ENCODE peak calls at places on chromosomes 1 and 21, in nine cellular contexts. J is GM23338, E is stomach, Z is suprapubic skin, I is K562, R is sigmoid colon, O is transverse colon, X is HCT116, Q is Panc1. V is an unnamed sample.
A peak's percentile ranks its signal among the peaks of the same experiment; 100 is the strongest.

GRCh38 chr1:227780101-227781044 is 35.1 kb upstream of the PRSS38 start:
- DNase-seq in J (no peak), R (peak; percentile 54), I (no peak), X (no peak), Z (peak; percentile 37), E (peak; percentile 22), Q (no peak), O (no peak), V (peak; percentile 69)

GRCh38 chr1:232486006-232486405 is 143.9 kb downstream of the SIPA1L2 start:
- DNase-seq in Q (no peak), E (no peak), J (no peak), R (no peak), Z (no peak), O (no peak), X (no peak), I (no peak), V (no peak)

GRCh38 chr1:192635939-192636338 is at the start of gene RGS13:
- DNase-seq in O (no peak), Q (no peak), J (no peak), I (no peak), X (no peak), R (no peak), Z (no peak), E (no peak), V (no peak)

GRCh38 chr21:15728046-15728445 is 1.7 kb upstream of the USP25 start:
- DNase-seq in E (no peak), Q (no peak), Z (no peak), O (no peak), X (no peak), J (no peak), R (no peak), I (no peak), V (no peak)

GRCh38 chr1:32953495-32953894 is 11.1 kb downstream of the RNF19B start:
- DNase-seq in E (no peak), X (no peak), O (no peak), Z (no peak), I (no peak), J (no peak), R (no peak), Q (peak; percentile 82), V (no peak)

GRCh38 chr1:171245458-171246064 is 2.7 kb upstream of the FMO1 start:
- DNase-seq in R (no peak), Q (no peak), Z (no peak), X (peak; percentile 45), E (no peak), I (peak; percentile 50), J (peak; percentile 85), O (peak; percentile 28), V (no peak)

GRCh38 chr1:193905288-193906085 is 719.1 kb upstream of the B3GALT2 start:
- DNase-seq in R (no peak), Q (no peak), I (no peak), X (no peak), O (no peak), J (no peak), Z (no peak), E (no peak), V (no peak)

GRCh38 chr1:183567584-183567983 is 22.7 kb downstream of the NCF2 start:
- DNase-seq in I (peak; percentile 65), O (peak; percentile 63), J (no peak), Z (no peak), E (peak; percentile 59), Q (no peak), X (no peak), R (no peak), V (peak; percentile 93)

GRCh38 chr1:206551985-206552325 is 44.6 kb downstream of the RASSF5 start:
- DNase-seq in J (no peak), E (no peak), I (no peak), O (peak; percentile 28), R (no peak), X (no peak), Z (no peak), Q (no peak), V (peak; percentile 80)

GRCh38 chr1:61295818-61296537 is 213.6 kb downstream of the NFIA start:
- DNase-seq in R (no peak), O (no peak), Z (no peak), X (no peak), Q (no peak), I (no peak), J (peak; percentile 57), E (no peak), V (no peak)

GRCh38 chr1:32454726-32455125 is 10.1 kb upstream of the ZBTB8B start:
- DNase-seq in I (no peak), O (no peak), Z (no peak), R (no peak), J (no peak), E (no peak), Q (no peak), X (no peak), V (no peak)

GRCh38 chr1:111045033-111045722 is 81.5 kb upstream of the LRIF1 start:
- DNase-seq in O (no peak), E (peak; percentile 76), R (no peak), Z (no peak), I (no peak), Q (no peak), X (no peak), J (no peak), V (no peak)

GRCh38 chr1:111559736-111560279 is 56.4 kb upstream of the ADORA3 start:
- DNase-seq in J (no peak), Q (no peak), E (no peak), Z (no peak), R (no peak), I (no peak), O (no peak), X (no peak), V (no peak)

GRCh38 chr1:82517586-82517985 is 716.9 kb downstream of the ADGRL2 start:
- DNase-seq in R (peak; percentile 75), O (no peak), J (peak; percentile 56), X (no peak), Z (no peak), E (no peak), Q (no peak), I (no peak), V (peak; percentile 60)

GRCh38 chr1:240004086-240004749 is 87.5 kb upstream of the FMN2 start:
- DNase-seq in J (peak; percentile 63), Q (no peak), O (no peak), E (no peak), X (no peak), R (no peak), Z (no peak), I (peak; percentile 42), V (no peak)

GRCh38 chr1:167430849-167431242 is 87.5 kb downstream of the CD247 start:
- DNase-seq in R (no peak), E (no peak), J (no peak), I (no peak), Z (no peak), Q (no peak), X (no peak), O (no peak), V (no peak)

GRCh38 chr21:23130308-23130707 is 2132.1 kb downstream of the NCAM2 start:
- DNase-seq in I (no peak), X (no peak), R (no peak), Q (no peak), E (no peak), Z (no peak), O (no peak), J (peak; percentile 4), V (no peak)

GRCh38 chr21:23127973-23128372 is 2129.8 kb downstream of the NCAM2 start:
- DNase-seq in O (no peak), Q (no peak), J (peak; percentile 66), X (no peak), I (no peak), R (no peak), E (no peak), Z (no peak), V (no peak)

DNA sequence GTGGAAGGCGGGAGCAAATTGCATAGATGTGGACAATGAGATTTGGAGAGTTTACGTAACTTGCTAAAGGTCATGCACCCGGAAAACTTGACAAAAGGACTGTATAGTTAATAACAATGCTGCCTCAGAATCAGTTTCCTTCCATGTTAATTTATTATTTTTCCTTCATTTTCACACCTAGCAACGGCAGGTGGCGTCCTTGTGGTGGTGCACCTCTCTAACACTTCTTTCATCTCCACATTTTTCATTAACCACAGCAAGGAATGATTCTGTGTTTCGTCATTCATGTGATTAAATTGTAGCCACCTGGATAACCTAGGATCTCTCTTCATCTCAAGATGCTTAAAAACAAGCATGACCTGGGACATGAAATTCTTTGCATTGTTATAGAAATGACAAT is 2133.0 kb downstream of the NCAM2 start:
- DNase-seq in Z (no peak), O (no peak), I (no peak), Q (peak; percentile 5), J (peak; percentile 11), R (no peak), E (no peak), X (no peak), V (no peak)
- TF ChIP-seq CTCF in Z (no peak), O (no peak), I (no peak), Q (peak; percentile 15), J (peak; percentile 52), R (no peak), E (no peak), X (no peak), V (no peak)

GRCh38 chr1:202036595-202037387 is 26.4 kb downstream of the ELF3 start:
- DNase-seq in R (no peak), O (no peak), Z (no peak), Q (no peak), X (no peak), E (no peak), I (no peak), J (no peak), V (no peak)

GRCh38 chr1:202037706-202038296 is 27.4 kb downstream of the ELF3 start:
- DNase-seq in Z (no peak), Q (no peak), J (no peak), R (no peak), I (no peak), X (no peak), E (no peak), O (no peak), V (no peak)

GRCh38 chr1:202034149-202034682 is 23.8 kb downstream of the ELF3 start:
- DNase-seq in I (no peak), X (no peak), E (no peak), J (no peak), O (no peak), Z (no peak), R (no peak), Q (no peak), V (no peak)

GRCh38 chr1:202031796-202032195 is 21.4 kb downstream of the ELF3 start:
- DNase-seq in E (no peak), I (no peak), Z (no peak), R (no peak), X (no peak), O (no peak), Q (no peak), J (no peak), V (no peak)

GRCh38 chr1:202034683-202035462 is 24.5 kb downstream of the ELF3 start:
- DNase-seq in X (peak; percentile 91), E (peak; percentile 96), Q (no peak), R (peak; percentile 80), J (no peak), I (peak; percentile 49), O (peak; percentile 93), Z (peak; percentile 89), V (no peak)
- TF ChIP-seq POLR2AphosphoS5 in X (peak; percentile 71), E (no peak), Q (no peak), R (no peak), J (no peak), I (no peak), O (peak; percentile 42), Z (no peak), V (no peak)

GRCh38 chr1:154961497-154962237 is at the start of gene PYGO2:
- DNase-seq in X (no peak), O (peak; percentile 87), Q (no peak), I (peak; percentile 90), Z (peak; percentile 88), E (peak; percentile 81), R (peak; percentile 88), J (peak; percentile 89), V (peak; percentile 96)
- TF ChIP-seq CTCF in X (peak; percentile 54), O (no peak), Q (peak; percentile 91), I (peak; percentile 70), Z (peak; percentile 36), E (peak; percentile 77), R (no peak), J (peak; percentile 32), V (peak; percentile 33)

GRCh38 chr1:222798975-222799374 is 15.9 kb upstream of the DISP1 start:
- DNase-seq in Z (no peak), Q (no peak), R (no peak), O (no peak), J (no peak), I (no peak), E (no peak), X (no peak), V (no peak)
- TF ChIP-seq POLR2AphosphoS5 in Z (no peak), Q (no peak), R (no peak), O (no peak), J (no peak), I (no peak), E (no peak), X (no peak), V (no peak)

V was measured in spleen.